ENCODE peak calls at places on chromosome 21, in ten cellular contexts. P is K562, X is neuronal stem cell, L is mesenchymal stem cell, V is astrocyte, K is H9, J is SK-N-SH, E is Karpas-422, A is fibroblast of lung, H is OCI-LY7. I is an unnamed sample. For H3K4me1, the result is how much of the 10 kb centered on the place peaks cover.

GRCh38 chr21:43312011-43312410 is 114.9 kb downstream of the SIK1 start:
- DNase-seq in P (no peak), X (no peak), L (no peak), V (no peak), K (no peak), J (no peak), E (no peak), A (no peak), H (peak), I (no peak)

GRCh38 chr21:46171996-46172862 is 12.0 kb downstream of the SPATC1L start:
- DNase-seq in P (peak), X (no peak), L (no peak), V (no peak), K (no peak), J (no peak), E (peak), A (no peak), H (peak), I (peak)

GRCh38 chr21:45971487-45972352 is 9.8 kb upstream of the COL6A1 start:
- DNase-seq in P (no peak), X (no peak), L (peak), V (peak), K (no peak), J (peak), E (no peak), A (peak), H (no peak), I (peak)

GRCh38 chr21:40208206-40208950 is 341.1 kb downstream of the PCP4 start:
- DNase-seq in P (no peak), X (no peak), L (no peak), V (no peak), K (no peak), J (no peak), E (no peak), A (no peak), H (no peak), I (no peak)

GRCh38 chr21:18228060-18228739 is 16.4 kb upstream of the CHODL start:
- DNase-seq in P (no peak), X (no peak), L (no peak), V (no peak), K (no peak), J (no peak), E (no peak), A (no peak), H (no peak), I (no peak)

GRCh38 chr21:15061284-15061683 is 3.5 kb downstream of the NRIP1 start:
- DNase-seq in P (no peak), X (no peak), L (no peak), V (no peak), K (no peak), J (no peak), E (no peak), A (no peak), H (no peak), I (no peak)

GRCh38 chr21:37700641-37701202 is 215.5 kb downstream of the KCNJ6 start:
- DNase-seq in P (peak), X (peak), L (peak), V (peak), K (peak), J (peak), E (peak), A (peak), H (peak), I (peak)

GRCh38 chr21:37244506-37245083 is 22.5 kb downstream of the VPS26C start:
- DNase-seq in P (no peak), X (no peak), L (no peak), V (peak), K (no peak), J (no peak), E (no peak), A (no peak), H (no peak), I (no peak)

GRCh38 chr21:46211786-46212720 is 16.5 kb downstream of the LSS start:
- DNase-seq in P (no peak), X (no peak), L (no peak), V (no peak), K (no peak), J (no peak), E (no peak), A (no peak), H (no peak), I (no peak)

GRCh38 chr21:37483776-37484175 is 117.2 kb downstream of the DYRK1A start:
- DNase-seq in P (no peak), X (no peak), L (no peak), V (no peak), K (peak), J (no peak), E (no peak), A (no peak), H (no peak), I (no peak)

GRCh38 chr21:31786164-31786920 is 54.4 kb upstream of the SCAF4 start:
- DNase-seq in P (no peak), X (no peak), L (no peak), V (no peak), K (no peak), J (no peak), E (no peak), A (no peak), H (no peak), I (peak)

GRCh38 chr21:46100020-46100419 is 2.1 kb downstream of the COL6A2 start:
- DNase-seq in P (no peak), X (no peak), L (no peak), V (no peak), K (no peak), J (no peak), E (no peak), A (no peak), H (no peak), I (no peak)

GRCh38 chr21:17612023-17612564 is 607 bp downstream of the BTG3 start:
- DNase-seq in P (no peak), X (peak), L (peak), V (peak), K (peak), J (peak), E (peak), A (peak), H (peak), I (peak)

GRCh38 chr21:43658769-43659135 is 536 bp downstream of the HSF2BP start:
- DNase-seq in P (no peak), X (no peak), L (no peak), V (no peak), K (no peak), J (peak), E (no peak), A (no peak), H (no peak), I (no peak)

GRCh38 chr21:17454315-17455027 is 58.4 kb upstream of the CXADR start:
- DNase-seq in P (peak), X (peak), L (peak), V (peak), K (peak), J (peak), E (no peak), A (peak), H (peak), I (peak)

GRCh38 chr21:44816761-44817505 is 929 bp downstream of the SUMO3 start:
- DNase-seq in P (no peak), X (no peak), L (no peak), V (no peak), K (no peak), J (peak), E (no peak), A (no peak), H (no peak), I (peak)
- H3K4me1 ChIP-seq in P (under half), X (under half), L (under half), V (under half), K (under half), J (under half), E (under half), A (under half), H (under half), I (under half)

DNA sequence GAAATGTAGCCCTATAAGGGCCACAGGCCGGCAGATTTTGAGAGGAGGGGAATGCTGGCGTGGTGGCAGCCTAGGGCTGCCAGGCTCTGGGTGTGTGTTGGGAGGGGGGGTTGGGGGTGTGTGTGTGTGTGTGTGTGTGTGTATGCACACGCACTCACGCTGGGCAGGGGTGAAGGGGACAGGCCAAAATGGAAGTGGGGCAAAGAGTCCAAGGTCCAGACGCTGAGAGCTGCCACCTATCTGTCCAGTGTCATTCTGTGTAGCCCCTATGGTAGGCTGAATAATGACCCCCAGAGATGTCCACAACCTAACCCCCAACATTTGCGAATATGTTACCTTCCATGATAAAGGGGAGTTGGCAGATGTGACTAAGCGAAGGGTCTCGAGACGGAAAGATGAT is 10.6 kb upstream of the IFNGR2 start:
- DNase-seq in P (no peak), X (no peak), L (no peak), V (no peak), K (no peak), J (no peak), E (no peak), A (no peak), H (no peak), I (peak)
- H2AFZ ChIP-seq in P (no peak), X (peak), L (no peak), V (no peak), K (no peak), J (no peak), E (no peak), A (no peak), H (no peak), I (no peak)

DNA sequence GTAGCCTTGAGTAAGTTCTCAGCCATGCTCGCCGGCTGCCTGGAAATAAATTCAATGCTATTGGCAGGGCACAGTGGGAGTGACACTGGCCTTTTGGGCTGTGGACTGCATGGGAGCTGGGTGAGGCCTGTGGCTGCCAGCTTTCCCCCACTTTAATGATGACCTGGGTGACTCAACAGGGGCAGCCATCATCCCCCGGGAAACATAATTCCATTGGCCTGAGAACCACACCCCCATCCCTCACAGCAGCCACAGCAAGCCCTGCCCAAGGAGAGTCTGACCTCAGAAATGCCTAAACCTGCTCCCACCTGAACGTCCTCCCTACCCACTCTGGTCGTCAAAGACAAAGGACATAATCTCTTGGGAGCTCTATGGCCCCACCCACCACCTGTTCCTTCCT is 384.0 kb downstream of the LTN1 start:
- DNase-seq in P (no peak), X (no peak), L (no peak), V (no peak), K (no peak), J (no peak), E (no peak), A (no peak), H (peak), I (peak)
- H3K27ac ChIP-seq in P (no peak), X (no peak), L (no peak), V (no peak), K (no peak), J (no peak), E (no peak), A (no peak), H (no peak), I (no peak)

DNA sequence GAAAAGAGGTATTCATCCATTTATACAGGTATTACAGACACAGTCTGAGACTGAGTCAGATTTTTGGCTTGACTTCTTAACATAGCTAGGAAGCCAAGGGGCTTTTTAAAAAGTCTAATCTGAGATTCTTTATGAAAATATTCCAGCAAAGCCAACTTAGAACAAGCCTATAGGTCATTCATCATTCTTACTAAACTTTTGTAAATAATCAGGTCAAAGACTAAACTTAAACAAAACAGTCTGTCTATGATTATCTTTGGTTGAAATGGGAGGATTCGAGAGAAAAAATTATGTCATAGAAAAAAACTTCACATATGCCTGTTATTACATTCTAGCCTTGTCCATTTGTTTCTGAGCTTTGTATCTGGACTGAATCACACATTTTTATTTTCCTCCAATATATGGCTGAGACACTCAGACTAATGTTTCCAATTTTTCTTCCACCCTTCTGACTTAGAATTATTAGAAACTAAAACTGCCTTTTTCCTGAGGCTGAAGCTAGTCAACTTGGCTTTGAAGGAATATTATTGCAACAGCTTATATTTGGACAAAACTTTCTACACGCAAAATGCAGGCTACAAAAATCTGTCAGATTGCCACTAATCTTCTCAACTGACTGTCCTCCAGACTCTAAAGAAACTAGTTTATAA is 83.4 kb downstream of the ETS2 start:
- DNase-seq in P (no peak), X (no peak), L (peak), V (peak), K (no peak), J (no peak), E (no peak), A (peak), H (no peak), I (no peak)
- H3K4me1 ChIP-seq in P (under half), X (under half), L (under half), V (under half), K (under half), J (under half), E (under half), A (under half), H (under half), I (under half)

DNA sequence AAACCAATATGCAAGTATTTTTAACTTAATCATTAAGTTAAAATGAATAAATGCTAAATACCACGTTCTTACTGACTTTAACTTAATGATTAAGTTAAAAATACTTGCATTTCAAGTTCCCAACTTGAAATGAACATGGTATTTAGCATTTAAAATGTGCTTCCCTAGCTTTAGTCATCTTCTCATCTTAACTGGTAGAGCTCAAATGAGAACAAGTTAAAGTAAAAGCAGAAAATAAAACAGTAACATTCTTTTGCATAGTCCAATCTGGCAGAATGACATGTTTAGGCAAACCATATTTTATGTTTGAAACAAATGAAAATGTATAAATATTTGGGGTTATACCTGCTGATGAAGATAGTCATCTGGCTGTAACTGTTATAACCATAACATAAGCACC is 186.0 kb downstream of the APP start:
- DNase-seq in P (no peak), X (no peak), L (no peak), V (no peak), K (no peak), J (no peak), E (no peak), A (no peak), H (no peak), I (no peak)
- H2AFZ ChIP-seq in P (no peak), X (no peak), L (no peak), V (no peak), K (no peak), J (no peak), E (no peak), A (no peak), H (no peak), I (no peak)

GRCh38 chr21:42097860-42098259 is 26.7 kb downstream of the UMODL1 start:
- DNase-seq in P (no peak), X (no peak), L (peak), V (peak), K (no peak), J (no peak), E (no peak), A (peak), H (no peak), I (peak)
- H3K27ac ChIP-seq in P (no peak), X (no peak), L (peak), V (peak), K (no peak), J (no peak), E (no peak), A (peak), H (no peak), I (peak)

DNA sequence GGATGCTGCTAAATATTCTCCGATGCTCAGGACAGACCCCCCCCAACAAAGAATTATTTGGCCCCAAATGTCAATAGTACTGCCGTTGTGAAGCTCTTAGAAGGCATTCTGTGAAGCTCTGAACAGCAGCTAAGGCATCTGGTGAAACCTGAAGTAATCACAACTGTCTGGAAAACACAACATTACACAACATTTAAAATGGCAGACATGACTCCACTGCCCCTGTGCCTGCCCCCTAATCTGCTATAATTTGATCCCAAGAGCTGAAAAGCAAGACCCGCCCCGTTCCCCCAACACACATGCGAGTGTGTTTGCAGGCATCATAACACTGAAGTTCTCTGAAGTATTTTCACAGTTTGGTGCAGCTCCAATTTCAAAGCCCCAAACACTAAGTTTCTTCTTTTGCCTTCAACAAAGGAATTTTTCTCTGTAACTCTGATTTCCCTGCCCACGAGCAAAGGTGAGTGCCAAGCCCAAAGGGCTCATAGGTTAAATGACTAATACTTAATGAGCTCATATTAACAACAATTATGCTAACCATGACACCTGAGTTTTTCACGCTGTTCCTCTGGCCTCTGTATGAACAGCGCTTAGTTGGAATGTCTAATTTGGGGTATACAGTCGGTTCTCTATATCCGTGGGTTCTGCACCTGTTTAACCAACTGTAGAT is 129.3 kb downstream of the CLIC6 start:
- DNase-seq in P (no peak), X (no peak), L (peak), V (no peak), K (no peak), J (no peak), E (no peak), A (no peak), H (no peak), I (no peak)
- H3K4me1 ChIP-seq in P (under half), X (under half), L (under half), V (under half), K (under half), J (under half), E (under half), A (under half), H (under half), I (half or more)

GRCh38 chr21:36156815-36157670 is at the start of gene DOP1B:
- DNase-seq in P (no peak), X (peak), L (no peak), V (no peak), K (no peak), J (no peak), E (peak), A (no peak), H (peak), I (peak)

GRCh38 chr21:36159356-36159921 is 2.8 kb downstream of the DOP1B start:
- DNase-seq in P (no peak), X (no peak), L (no peak), V (no peak), K (no peak), J (no peak), E (no peak), A (no peak), H (no peak), I (no peak)

GRCh38 chr21:36160850-36161178 is 4.2 kb downstream of the DOP1B start:
- DNase-seq in P (no peak), X (no peak), L (no peak), V (no peak), K (no peak), J (no peak), E (no peak), A (no peak), H (no peak), I (no peak)

GRCh38 chr21:36155603-36156338 is 853 bp upstream of the DOP1B start:
- DNase-seq in P (no peak), X (no peak), L (no peak), V (no peak), K (peak), J (no peak), E (no peak), A (no peak), H (no peak), I (no peak)

DNA sequence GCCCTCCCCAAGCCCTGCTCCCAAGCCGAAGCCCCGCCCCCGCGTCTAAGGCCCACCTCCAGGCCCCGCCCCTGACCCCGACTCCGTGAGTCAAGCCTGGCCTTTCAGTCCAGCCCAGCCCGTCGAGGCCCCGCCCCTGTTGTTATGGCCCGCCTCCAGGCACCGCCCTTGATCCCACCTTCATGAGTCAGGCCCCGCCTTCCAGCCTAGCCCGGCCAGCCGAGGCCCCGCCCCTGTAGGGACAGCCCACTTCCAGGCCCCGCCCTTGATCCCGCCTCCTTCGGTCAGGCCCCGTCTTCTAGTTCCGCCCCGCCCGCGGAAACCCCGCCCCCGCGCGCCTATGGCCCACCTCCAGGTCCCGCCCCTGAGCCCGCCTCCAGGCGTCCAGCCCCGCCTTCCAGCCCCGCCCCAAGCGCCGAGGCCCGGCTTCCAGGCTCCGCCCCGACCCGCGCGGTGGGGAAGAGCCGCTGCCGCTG is 247 bp upstream of the DOP1B start:
- DNase-seq in P (peak), X (peak), L (peak), V (peak), K (peak), J (peak), E (peak), A (peak), H (peak), I (peak)
- H2AFZ ChIP-seq in P (peak), X (peak), L (peak), V (peak), K (no peak), J (peak), E (peak), A (peak), H (peak), I (peak)